ENCODE peak calls at places on chromosomes 3 and 15, in six cellular contexts. Y is uterus, Q is A549, V is HepG2, H is transverse colon, F is lower lobe of right lung. W is an unnamed sample. For H3K4me1, the result is how much of the 10 kb centered on the place peaks cover.

GRCh38 chr15:76962337-76963013 is 30.9 kb downstream of the RCN2 start:
- DNase-seq in Y (no peak), Q (no peak), V (no peak), H (no peak), F (no peak), W (no peak)

GRCh38 chr15:51621917-51622268 is 678 bp downstream of the DMXL2 start:
- DNase-seq in Y (peak), Q (peak), V (peak), H (peak), F (peak), W (peak)

GRCh38 chr15:98753726-98754125 is 105.4 kb downstream of the IGF1R start:
- DNase-seq in Y (no peak), Q (no peak), V (no peak), H (no peak), F (no peak), W (no peak)

GRCh38 chr15:35484231-35484945 is 61.6 kb downstream of the DPH6 start:
- DNase-seq in Y (no peak), Q (no peak), V (no peak), H (no peak), F (no peak), W (no peak)

GRCh38 chr3:177336841-177337430 is 139.7 kb upstream of the TBL1XR1 start:
- DNase-seq in Y (no peak), Q (no peak), V (no peak), H (no peak), F (no peak), W (no peak)

GRCh38 chr15:72197460-72198409 is at the start of gene GRAMD2A:
- DNase-seq in Y (no peak), Q (peak), V (no peak), H (peak), F (peak), W (no peak)

GRCh38 chr3:64344721-64345207 is 119.5 kb upstream of the PRICKLE2 start:
- DNase-seq in Y (peak), Q (peak), V (no peak), H (no peak), F (no peak), W (no peak)

GRCh38 chr15:90560229-90560771 is 30.6 kb downstream of the CRTC3 start:
- DNase-seq in Y (peak), Q (peak), V (no peak), H (peak), F (no peak), W (peak)

GRCh38 chr15:68389936-68390790 is 41.8 kb downstream of the ITGA11 start:
- DNase-seq in Y (peak), Q (no peak), V (no peak), H (no peak), F (no peak), W (no peak)

GRCh38 chr3:82012775-82013174 is 251.3 kb upstream of the GBE1 start:
- DNase-seq in Y (no peak), Q (no peak), V (no peak), H (no peak), F (no peak), W (no peak)

GRCh38 chr3:50299929-50300680 is 900 bp upstream of the HYAL3 start:
- DNase-seq in Y (peak), Q (no peak), V (no peak), H (no peak), F (peak), W (no peak)

GRCh38 chr3:119829431-119829830 is 47.5 kb downstream of the NR1I2 start:
- DNase-seq in Y (no peak), Q (no peak), V (no peak), H (no peak), F (no peak), W (no peak)

GRCh38 chr3:156323466-156323865 is 203.1 kb downstream of the KCNAB1 start:
- DNase-seq in Y (no peak), Q (no peak), V (no peak), H (no peak), F (no peak), W (no peak)

GRCh38 chr15:44084171-44084570 is 110.9 kb downstream of the FRMD5 start:
- DNase-seq in Y (no peak), Q (no peak), V (no peak), H (no peak), F (no peak), W (no peak)

GRCh38 chr3:141407817-141408216 is 39.5 kb downstream of the ZBTB38 start:
- DNase-seq in Y (no peak), Q (no peak), V (no peak), H (no peak), F (no peak), W (no peak)

GRCh38 chr3:52090131-52090548 is 33.8 kb upstream of the DUSP7 start:
- DNase-seq in Y (peak), Q (no peak), V (no peak), H (no peak), F (peak), W (peak)
- H3K4me1 ChIP-seq in Y (under half), Q (under half), V (half or more), H (under half), F (under half), W (half or more)

GRCh38 chr15:96703794-96704550 is 373.5 kb downstream of the NR2F2 start:
- DNase-seq in Y (no peak), Q (no peak), V (no peak), H (no peak), F (no peak), W (no peak)
- H3K4me1 ChIP-seq in Y (under half), Q (under half), V (under half), H (under half), F (under half), W (under half)

GRCh38 chr3:66475386-66476020 is 25.3 kb downstream of the LRIG1 start:
- DNase-seq in Y (no peak), Q (no peak), V (peak), H (no peak), F (no peak), W (no peak)
- H3K4me1 ChIP-seq in Y (under half), Q (under half), V (half or more), H (half or more), F (half or more), W (under half)

GRCh38 chr3:23953523-23953922 is 8.4 kb downstream of the NR1D2 start:
- DNase-seq in Y (no peak), Q (no peak), V (no peak), H (no peak), F (no peak), W (no peak)

GRCh38 chr3:23948761-23949160 is 3.7 kb downstream of the NR1D2 start:
- DNase-seq in Y (no peak), Q (no peak), V (no peak), H (no peak), F (no peak), W (no peak)

GRCh38 chr3:23949784-23950183 is 4.7 kb downstream of the NR1D2 start:
- DNase-seq in Y (no peak), Q (no peak), V (peak), H (peak), F (no peak), W (no peak)

GRCh38 chr3:23952646-23953045 is 7.6 kb downstream of the NR1D2 start:
- DNase-seq in Y (no peak), Q (no peak), V (no peak), H (no peak), F (no peak), W (no peak)

GRCh38 chr3:23950303-23950702 is 5.2 kb downstream of the NR1D2 start:
- DNase-seq in Y (no peak), Q (no peak), V (no peak), H (no peak), F (no peak), W (no peak)
- H3K4me1 ChIP-seq in Y (under half), Q (under half), V (half or more), H (under half), F (half or more), W (half or more)

GRCh38 chr15:92920595-92921169 is 20.6 kb downstream of the CHD2 start:
- DNase-seq in Y (no peak), Q (no peak), V (no peak), H (no peak), F (no peak), W (no peak)

GRCh38 chr15:92914768-92915221 is 14.7 kb downstream of the CHD2 start:
- DNase-seq in Y (no peak), Q (peak), V (no peak), H (no peak), F (no peak), W (no peak)

GRCh38 chr15:92914103-92914499 is 14.0 kb downstream of the CHD2 start:
- DNase-seq in Y (no peak), Q (no peak), V (no peak), H (no peak), F (no peak), W (no peak)

GRCh38 chr15:92917606-92918407 is 17.7 kb downstream of the CHD2 start:
- DNase-seq in Y (peak), Q (peak), V (peak), H (peak), F (peak), W (peak)

DNA sequence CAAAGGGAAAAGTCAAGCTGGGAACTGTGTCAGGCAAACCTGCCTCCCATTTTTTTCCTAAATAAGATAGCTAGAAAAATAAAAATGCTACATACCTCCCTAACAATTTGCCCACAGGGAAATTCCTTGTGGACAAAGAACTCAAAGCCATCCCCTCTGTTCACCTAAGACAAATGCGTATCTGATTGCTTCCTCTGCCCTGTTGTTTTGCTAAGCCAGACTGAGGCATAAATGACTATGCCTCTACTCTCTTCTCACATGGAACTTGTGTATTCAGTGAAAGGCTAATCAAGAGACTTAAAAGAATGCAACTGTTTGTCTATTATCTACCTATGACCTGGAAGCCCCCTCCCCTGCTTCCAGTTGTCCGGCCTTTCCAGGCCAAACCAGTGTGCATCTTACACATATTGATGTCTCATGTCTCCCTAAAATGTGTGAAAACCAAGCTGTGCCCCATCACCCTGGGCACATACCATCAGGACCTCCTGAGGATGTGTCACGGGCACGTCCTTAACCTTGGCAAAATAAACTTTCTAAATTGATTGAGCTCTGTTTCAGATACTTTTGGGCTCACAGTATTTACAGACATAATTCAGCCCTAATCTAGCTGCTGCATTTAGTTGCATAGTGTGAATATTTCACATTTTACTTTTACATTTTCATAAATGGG is 15.8 kb downstream of the CHD2 start:
- DNase-seq in Y (no peak), Q (no peak), V (no peak), H (no peak), F (no peak), W (no peak)
- H3K4me1 ChIP-seq in Y (under half), Q (half or more), V (half or more), H (under half), F (half or more), W (half or more)

DNA sequence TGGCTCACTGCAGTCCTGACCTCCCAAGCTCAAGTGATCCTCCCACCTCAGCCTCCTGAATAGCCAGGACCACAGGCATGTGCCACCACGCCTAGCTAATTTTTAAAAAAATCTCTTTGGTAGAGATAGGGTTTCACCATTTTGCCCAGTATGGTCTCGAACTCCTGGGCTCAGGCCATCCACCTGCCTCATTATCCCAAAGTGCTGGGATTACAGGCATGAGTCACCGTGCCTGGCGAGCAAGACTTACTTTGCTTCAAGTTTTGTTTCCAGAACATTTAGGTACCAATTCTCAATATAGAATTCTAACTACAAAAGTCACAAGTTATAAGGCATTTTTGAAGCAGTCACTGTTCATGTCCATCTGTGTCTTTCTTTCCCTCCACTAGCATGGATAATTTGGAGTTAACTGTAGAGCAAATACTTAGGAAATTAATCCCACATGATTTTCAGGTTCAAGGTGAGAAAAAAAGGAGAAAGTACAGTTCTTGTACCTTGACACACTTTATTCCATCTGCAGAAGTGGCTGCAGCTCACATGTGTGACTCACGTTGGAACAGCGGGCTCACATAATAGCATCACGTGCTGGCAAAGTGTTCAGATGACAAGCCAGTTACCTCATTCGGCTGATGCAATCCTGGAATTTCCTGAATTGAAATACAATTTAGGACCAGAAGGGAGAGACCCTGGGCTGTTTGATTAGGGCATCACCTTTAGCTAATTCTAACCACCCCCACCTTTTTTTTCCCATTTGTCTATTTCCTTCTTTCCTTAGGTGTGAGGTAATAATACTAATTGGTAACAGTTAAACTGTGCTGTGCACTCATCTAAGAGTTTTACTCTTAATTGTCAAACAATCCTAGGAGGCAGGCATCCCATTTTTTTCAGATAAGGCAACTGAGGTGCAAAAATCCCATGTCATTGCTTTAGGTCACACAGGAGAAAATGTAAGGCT is 46.9 kb upstream of the NEDD4 start:
- DNase-seq in Y (peak), Q (peak), V (peak), H (peak), F (peak), W (peak)
- H3K4me1 ChIP-seq in Y (under half), Q (under half), V (under half), H (under half), F (under half), W (under half)

GRCh38 chr3:146542968-146543367 is 1.4 kb downstream of the PLSCR1 start:
- DNase-seq in Y (no peak), Q (no peak), V (no peak), H (no peak), F (no peak), W (no peak)
- H3K4me1 ChIP-seq in Y (under half), Q (under half), V (half or more), H (under half), F (half or more), W (under half)

DNA sequence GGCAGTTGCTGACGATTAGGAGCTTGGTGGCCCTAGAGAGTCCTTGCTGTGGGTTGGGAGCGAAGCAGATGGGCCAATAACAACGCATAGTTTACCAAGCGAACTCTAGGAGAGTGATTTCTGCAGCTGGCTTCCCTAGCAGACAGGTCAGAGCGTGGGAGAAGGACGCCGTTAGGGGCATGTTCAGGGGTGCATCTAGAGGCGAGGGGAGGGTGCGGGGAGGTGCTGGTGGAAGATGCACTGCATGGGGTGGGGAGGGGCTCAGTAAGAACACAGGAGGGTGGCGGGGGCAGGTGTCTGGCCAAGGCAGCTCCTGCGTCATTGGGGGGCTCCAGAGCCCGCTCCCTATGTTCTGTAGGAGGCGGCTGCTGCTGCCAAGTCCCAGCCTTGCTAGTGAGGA is 8.9 kb downstream of the APBA2 start:
- DNase-seq in Y (no peak), Q (no peak), V (no peak), H (no peak), F (peak), W (no peak)
- H3K4me1 ChIP-seq in Y (under half), Q (under half), V (under half), H (under half), F (under half), W (under half)

GRCh38 chr3:25661694-25662455 is 2.8 kb downstream of the TOP2B start:
- DNase-seq in Y (no peak), Q (no peak), V (no peak), H (no peak), F (no peak), W (no peak)
- H3K4me1 ChIP-seq in Y (under half), Q (under half), V (half or more), H (under half), F (half or more), W (half or more)

GRCh38 chr3:46110701-46111493 is 83.6 kb upstream of the XCR1 start:
- DNase-seq in Y (no peak), Q (peak), V (no peak), H (peak), F (no peak), W (no peak)
- H3K4me1 ChIP-seq in Y (under half), Q (under half), V (under half), H (under half), F (under half), W (under half)